ENCODE peak calls at places on chromosomes 3 and 15, in eight cellular contexts. F is ovary; U is CD8-positive, alpha-beta memory T cell; O is suprapubic skin; S is pancreas; N is adrenal gland; L is IMR-90; R is body of pancreas. Q is an unnamed sample.
A peak's percentile ranks its signal among the peaks of the same experiment; 100 is the strongest.

GRCh38 chr3:125433611-125434041 is 58.5 kb upstream of the ZNF148 start:
- DNase-seq in F (no peak), U (no peak), O (no peak), S (no peak), N (no peak), L (no peak), R (no peak), Q (no peak)

GRCh38 chr3:54756330-54756731 is 171.5 kb downstream of the LRTM1 start:
- DNase-seq in F (no peak), U (no peak), O (no peak), S (no peak), N (no peak), L (peak; percentile 94), R (no peak), Q (no peak)

GRCh38 chr3:197372076-197372661 is 73.8 kb upstream of the DLG1 start:
- DNase-seq in F (no peak), U (no peak), O (no peak), S (no peak), N (no peak), L (peak; percentile 87), R (no peak), Q (peak; percentile 73)

GRCh38 chr15:52068004-52068403 is 44.6 kb downstream of the BCL2L10 start:
- DNase-seq in F (no peak), U (no peak), O (no peak), S (no peak), N (no peak), L (peak; percentile 52), R (no peak), Q (no peak)

GRCh38 chr15:22895465-22896190 is 57.2 kb downstream of the NIPA2 start:
- DNase-seq in F (no peak), U (no peak), O (no peak), S (no peak), N (no peak), L (peak; percentile 34), R (no peak), Q (peak; percentile 11)

GRCh38 chr15:68697711-68698690 is 119.2 kb downstream of the CORO2B start:
- DNase-seq in F (no peak), U (no peak), O (no peak), S (no peak), N (no peak), L (peak; percentile 44), R (no peak), Q (no peak)

GRCh38 chr3:69683076-69683806 is 56.0 kb upstream of the MITF start:
- DNase-seq in F (no peak), U (no peak), O (no peak), S (no peak), N (no peak), L (no peak), R (no peak), Q (no peak)

GRCh38 chr3:123489400-123490004 is 40.6 kb upstream of the ADCY5 start:
- DNase-seq in F (peak; percentile 80), U (peak; percentile 10), O (no peak), S (peak; percentile 62), N (peak; percentile 70), L (peak; percentile 56), R (peak; percentile 62), Q (peak; percentile 75)

GRCh38 chr3:87120850-87121249 is 106.3 kb upstream of the CHMP2B start:
- DNase-seq in F (no peak), U (no peak), O (no peak), S (no peak), N (no peak), L (no peak), R (no peak), Q (peak; percentile 90)

GRCh38 chr3:19348929-19349564 is 200.7 kb downstream of the KCNH8 start:
- DNase-seq in F (no peak), U (no peak), O (no peak), S (no peak), N (no peak), L (peak; percentile 1), R (peak; percentile 7), Q (peak; percentile 27)

GRCh38 chr3:122941233-122942206 is 86.0 kb downstream of the SEMA5B start:
- DNase-seq in F (no peak), U (no peak), O (no peak), S (no peak), N (no peak), L (no peak), R (no peak), Q (peak; percentile 18)

GRCh38 chr15:58777107-58777506 is 6.0 kb downstream of the MINDY2 start:
- DNase-seq in F (no peak), U (no peak), O (no peak), S (no peak), N (no peak), L (no peak), R (no peak), Q (no peak)
- H3K4me3 ChIP-seq in F (no peak overlapping the region), U (no peak overlapping the region), O (no peak overlapping the region), S (no peak overlapping the region), N (no peak overlapping the region), L (no peak overlapping the region), R (no peak overlapping the region), Q (no peak overlapping the region)

GRCh38 chr3:139357899-139358298 is 14.1 kb downstream of the MRPS22 start:
- DNase-seq in F (no peak), U (no peak), O (no peak), S (no peak), N (no peak), L (no peak), R (no peak), Q (no peak)
- H3K36me3 ChIP-seq in F (no peaks in the 10 kb centered on the region), U (peaks cover 58% of the 10 kb centered on the region), O (peaks cover 91% of the 10 kb centered on the region), S (peaks cover 73% of the 10 kb centered on the region), N (no peaks in the 10 kb centered on the region), L (peaks cover 44% of the 10 kb centered on the region), R (peaks cover 40% of the 10 kb centered on the region), Q (peaks cover 97% of the 10 kb centered on the region)

DNA sequence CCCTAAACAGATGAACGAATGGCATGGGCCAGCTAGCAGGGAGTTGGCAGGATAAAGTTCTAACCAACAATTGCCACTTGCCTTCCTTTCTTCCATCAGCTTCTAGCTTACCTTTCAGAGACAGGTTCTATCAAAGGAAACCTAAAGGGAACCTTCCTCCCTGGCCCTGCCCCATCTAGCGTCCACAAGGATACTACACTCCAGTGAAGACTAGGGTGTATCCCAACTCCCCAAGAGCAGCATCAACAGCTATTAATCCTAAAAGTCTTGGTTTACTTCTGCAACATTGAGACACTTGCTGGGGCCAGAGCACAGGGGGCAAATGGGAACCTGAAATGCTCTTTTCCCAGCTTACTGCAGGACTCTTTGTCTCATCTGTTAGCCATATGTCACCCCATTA is 37.0 kb upstream of the TMC3 start:
- DNase-seq in F (no peak), U (no peak), O (no peak), S (no peak), N (no peak), L (no peak), R (no peak), Q (no peak)
- H3K4me3 ChIP-seq in F (no peak overlapping the region), U (no peak overlapping the region), O (no peak overlapping the region), S (no peak overlapping the region), N (no peak overlapping the region), L (no peak overlapping the region), R (no peak overlapping the region), Q (no peak overlapping the region)

DNA sequence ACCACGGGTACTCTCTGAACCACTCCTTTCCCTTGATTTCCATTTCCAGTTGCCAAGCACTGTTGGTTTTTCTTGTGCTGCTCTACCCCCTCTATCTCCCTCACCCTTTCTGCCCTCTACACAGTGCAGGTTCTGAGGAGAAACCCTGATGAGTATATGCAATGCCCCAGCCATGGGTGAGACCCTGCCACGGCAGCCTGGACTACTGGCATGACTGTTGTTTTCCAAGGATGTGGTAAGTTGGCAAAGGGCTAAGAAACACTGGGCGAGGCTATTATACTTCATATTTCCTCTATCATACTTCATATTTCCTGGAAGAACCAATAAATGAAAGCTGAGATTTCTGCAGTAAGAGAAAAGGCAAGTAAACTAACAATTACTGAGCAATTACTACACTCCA is 27.9 kb downstream of the CHAC1 start:
- DNase-seq in F (no peak), U (no peak), O (no peak), S (no peak), N (no peak), L (no peak), R (no peak), Q (no peak)
- H3K36me3 ChIP-seq in F (no peaks in the 10 kb centered on the region), U (peaks cover 66% of the 10 kb centered on the region), O (peaks cover 100% of the 10 kb centered on the region), S (peaks cover 76% of the 10 kb centered on the region), N (no peaks in the 10 kb centered on the region), L (peaks cover 64% of the 10 kb centered on the region), R (peaks cover 73% of the 10 kb centered on the region), Q (peaks cover 59% of the 10 kb centered on the region)

GRCh38 chr3:45180051-45180450 is 33.9 kb upstream of the CDCP1 start:
- DNase-seq in F (no peak), U (no peak), O (no peak), S (no peak), N (no peak), L (peak; percentile 80), R (no peak), Q (no peak)

GRCh38 chr3:45182915-45183881 is 37.0 kb upstream of the CDCP1 start:
- DNase-seq in F (no peak), U (no peak), O (no peak), S (peak; percentile 51), N (peak; percentile 20), L (peak; percentile 54), R (peak; percentile 82), Q (no peak)

GRCh38 chr3:45181496-45181895 is 35.3 kb upstream of the CDCP1 start:
- DNase-seq in F (no peak), U (no peak), O (no peak), S (no peak), N (no peak), L (no peak), R (no peak), Q (no peak)

GRCh38 chr3:45179163-45179562 is 33.0 kb upstream of the CDCP1 start:
- DNase-seq in F (no peak), U (no peak), O (no peak), S (peak; percentile 26), N (no peak), L (no peak), R (no peak), Q (peak; percentile 44)

GRCh38 chr3:45180899-45181298 is 34.7 kb upstream of the CDCP1 start:
- DNase-seq in F (no peak), U (no peak), O (no peak), S (no peak), N (no peak), L (no peak), R (no peak), Q (no peak)
- H3K4me3 ChIP-seq in F (no peak overlapping the region), U (no peak overlapping the region), O (no peak overlapping the region), S (no peak overlapping the region), N (no peak overlapping the region), L (no peak overlapping the region), R (no peak overlapping the region), Q (no peak overlapping the region)

GRCh38 chr3:100744671-100745070 is 35.4 kb downstream of the TFG start:
- DNase-seq in F (no peak), U (no peak), O (no peak), S (no peak), N (no peak), L (no peak), R (no peak), Q (no peak)
- H3K36me3 ChIP-seq in F (no peaks in the 10 kb centered on the region), U (peaks cover 47% of the 10 kb centered on the region), O (peaks cover 72% of the 10 kb centered on the region), S (peaks cover 53% of the 10 kb centered on the region), N (no peaks in the 10 kb centered on the region), L (peaks cover 39% of the 10 kb centered on the region), R (peaks cover 19% of the 10 kb centered on the region), Q (peaks cover 93% of the 10 kb centered on the region)

GRCh38 chr3:172989373-172989772 is 151.7 kb downstream of the SPATA16 start:
- DNase-seq in F (no peak), U (no peak), O (no peak), S (no peak), N (no peak), L (no peak), R (no peak), Q (no peak)
- H3K4me3 ChIP-seq in F (no peak overlapping the region), U (no peak overlapping the region), O (no peak overlapping the region), S (no peak overlapping the region), N (no peak overlapping the region), L (no peak overlapping the region), R (no peak overlapping the region), Q (no peak overlapping the region)

GRCh38 chr15:29309139-29309538 is 39.5 kb upstream of the NSMCE3 start:
- DNase-seq in F (no peak), U (no peak), O (no peak), S (no peak), N (no peak), L (no peak), R (no peak), Q (no peak)
- H3K36me3 ChIP-seq in F (no peaks in the 10 kb centered on the region), U (no peaks in the 10 kb centered on the region), O (no peaks in the 10 kb centered on the region), S (no peaks in the 10 kb centered on the region), N (no peaks in the 10 kb centered on the region), L (no peaks in the 10 kb centered on the region), R (no peaks in the 10 kb centered on the region), Q (no peaks in the 10 kb centered on the region)

Q was measured in SJCRH30.